ENCODE peak calls at places on chromosomes 1 and 21, in seven cellular contexts. O, E, M, U, T, D and V are unnamed samples.
A peak's percentile ranks its signal among the peaks of the same experiment; 100 is the strongest.

GRCh38 chr1:156114919-156115513 is 505 bp downstream of the LMNA start:
- DNase-seq in E (no peak), O (no peak), D (peak; percentile 70), T (no peak), U (peak; percentile 69), M (no peak), V (no peak)

GRCh38 chr1:174150499-174150898 is 8.8 kb upstream of the RABGAP1L start:
- DNase-seq in D (no peak), O (no peak), M (no peak), U (no peak), E (no peak), T (no peak), V (no peak)

GRCh38 chr21:46598563-46599250 is 6.2 kb downstream of the S100B start:
- DNase-seq in D (peak; percentile 40), E (no peak), O (no peak), U (no peak), T (no peak), M (no peak), V (no peak)

GRCh38 chr1:48728599-48728998 is 48.1 kb downstream of the BEND5 start:
- DNase-seq in T (no peak), U (no peak), D (no peak), O (no peak), E (no peak), M (no peak), V (no peak)

GRCh38 chr1:203146042-203146369 is 18.5 kb downstream of the ADORA1 start:
- DNase-seq in M (no peak), E (no peak), U (no peak), D (no peak), T (no peak), O (no peak), V (no peak)

GRCh38 chr1:150979007-150979722 is 2.9 kb upstream of the ANXA9 start:
- DNase-seq in D (peak; percentile 92), O (peak; percentile 82), U (peak; percentile 95), E (peak; percentile 78), M (peak; percentile 40), T (peak; percentile 61), V (peak; percentile 92)

GRCh38 chr1:25871704-25872494 is 3.6 kb downstream of the PAQR7 start:
- DNase-seq in M (no peak), O (no peak), U (no peak), E (no peak), D (no peak), T (no peak), V (no peak)

GRCh38 chr21:27817902-27818623 is 851.2 kb upstream of the ADAMTS5 start:
- DNase-seq in O (no peak), D (no peak), T (no peak), E (no peak), U (no peak), M (no peak), V (no peak)

GRCh38 chr1:9294910-9295636 is 2.4 kb downstream of the SPSB1 start:
- DNase-seq in O (no peak), E (no peak), D (no peak), T (no peak), M (no peak), U (no peak), V (no peak)

GRCh38 chr1:234743866-234744581 is 134.0 kb upstream of the IRF2BP2 start:
- DNase-seq in T (no peak), M (no peak), O (no peak), E (no peak), D (no peak), U (no peak), V (peak; percentile 78)

GRCh38 chr1:29370067-29370466 is 133.7 kb downstream of the PTPRU start:
- DNase-seq in O (no peak), T (no peak), M (no peak), E (no peak), U (no peak), D (no peak), V (no peak)

GRCh38 chr1:12529640-12530174 is 88.3 kb downstream of the DHRS3 start:
- DNase-seq in M (no peak), T (no peak), O (no peak), D (no peak), U (no peak), E (no peak), V (no peak)

GRCh38 chr21:43961382-43961909 is 50.7 kb upstream of the TRAPPC10 start:
- DNase-seq in T (no peak), E (no peak), M (no peak), U (no peak), D (no peak), O (no peak), V (no peak)

GRCh38 chr1:116821763-116822162 is 67.5 kb downstream of the CD2 start:
- DNase-seq in E (no peak), T (no peak), U (no peak), D (no peak), M (no peak), O (no peak), V (no peak)

GRCh38 chr1:116817582-116818064 is 63.4 kb downstream of the CD2 start:
- DNase-seq in O (peak; percentile 76), M (no peak), E (peak; percentile 75), U (peak; percentile 89), T (peak; percentile 41), D (peak; percentile 58), V (peak; percentile 82)

GRCh38 chr1:116820362-116820761 is 66.1 kb downstream of the CD2 start:
- DNase-seq in T (no peak), E (no peak), D (no peak), M (no peak), O (no peak), U (no peak), V (no peak)

GRCh38 chr1:116814935-116815334 is 60.7 kb downstream of the CD2 start:
- DNase-seq in O (no peak), D (no peak), U (no peak), M (no peak), T (no peak), E (no peak), V (no peak)

DNA sequence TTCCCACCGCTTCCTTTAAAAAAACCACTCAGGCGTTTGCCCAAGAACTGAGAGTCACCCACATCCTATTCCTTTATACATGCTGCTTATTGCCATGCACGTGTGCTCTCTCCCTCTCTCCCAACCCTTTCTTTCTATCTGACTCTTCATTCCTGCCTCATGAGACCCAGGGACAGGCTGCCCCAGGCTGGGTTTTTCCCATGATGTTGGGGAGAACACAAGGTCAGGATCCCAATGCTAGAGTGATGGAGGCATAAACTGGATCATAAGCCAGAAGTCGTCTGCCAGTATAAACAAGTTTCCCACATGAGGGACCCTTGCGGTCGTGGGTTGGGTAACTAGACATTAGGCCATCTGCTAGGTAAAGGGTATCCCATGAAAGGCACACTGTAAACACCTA is 64.9 kb downstream of the CD2 start:
- DNase-seq in M (no peak), T (no peak), U (no peak), D (no peak), E (no peak), O (no peak), V (no peak)
- H3K9ac ChIP-seq in M (no peak overlapping the region), T (no peak overlapping the region), U (no peak overlapping the region), D (no peak overlapping the region), E (no peak overlapping the region), O (no peak overlapping the region), V (no peak overlapping the region)

GRCh38 chr1:15424146-15424667 is 14.0 kb upstream of the CTRC start:
- DNase-seq in D (no peak), T (no peak), O (no peak), E (no peak), U (peak; percentile 80), M (no peak), V (no peak)
- H3K36me3 ChIP-seq in D (peaks cover 4% of the 10 kb centered on the region), T (no peaks in the 10 kb centered on the region), O (no peaks in the 10 kb centered on the region), E (peaks cover 13% of the 10 kb centered on the region), U (peaks cover 39% of the 10 kb centered on the region), M (peaks cover 10% of the 10 kb centered on the region), V (peaks cover 33% of the 10 kb centered on the region)

GRCh38 chr1:201597551-201598230 is 58.8 kb downstream of the NAV1 start:
- DNase-seq in D (no peak), O (no peak), E (no peak), T (no peak), U (no peak), M (no peak), V (no peak)

GRCh38 chr1:201599548-201599947 is 60.6 kb downstream of the NAV1 start:
- DNase-seq in T (no peak), O (no peak), M (no peak), D (no peak), E (no peak), U (no peak), V (no peak)

GRCh38 chr1:201598396-201598795 is 59.5 kb downstream of the NAV1 start:
- DNase-seq in E (no peak), M (no peak), U (no peak), D (no peak), T (no peak), O (no peak), V (no peak)

GRCh38 chr1:201596101-201596868 is 57.4 kb downstream of the NAV1 start:
- DNase-seq in D (no peak), M (no peak), T (no peak), E (no peak), O (no peak), U (no peak), V (no peak)

DNA sequence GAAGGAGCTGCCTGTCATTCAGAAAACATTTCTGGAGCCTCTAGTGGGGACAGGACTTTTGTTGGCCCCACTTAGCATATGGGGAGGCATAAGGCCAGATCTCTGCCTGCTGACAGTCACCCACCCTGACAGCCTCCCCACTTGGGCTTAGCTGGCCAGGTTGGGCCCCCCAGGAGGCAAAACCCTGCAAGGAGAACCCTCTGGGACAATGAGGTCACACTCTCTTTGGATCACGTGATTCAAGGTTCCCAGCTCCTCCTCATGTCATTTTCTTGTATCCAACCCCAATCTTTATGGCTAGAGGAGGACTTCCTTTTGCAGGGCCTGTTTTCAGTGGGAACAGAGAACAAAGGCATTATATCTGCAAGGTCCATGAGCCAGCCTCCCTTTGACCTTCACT is 60.0 kb downstream of the NAV1 start:
- DNase-seq in O (no peak), T (no peak), U (no peak), M (no peak), E (no peak), D (no peak), V (no peak)
- TF ChIP-seq YY1 in O (no peak), T (no peak), U (no peak), M (no peak), E (no peak), D (no peak), V (no peak)

GRCh38 chr1:96559707-96560588 is 161.6 kb upstream of the PTBP2 start:
- DNase-seq in U (no peak), O (no peak), T (no peak), E (no peak), M (no peak), D (no peak), V (peak; percentile 35)

GRCh38 chr1:96562094-96562493 is 159.5 kb upstream of the PTBP2 start:
- DNase-seq in T (no peak), U (no peak), O (no peak), M (no peak), E (no peak), D (no peak), V (no peak)

GRCh38 chr1:96559181-96559580 is 162.4 kb upstream of the PTBP2 start:
- DNase-seq in M (no peak), U (no peak), O (no peak), E (no peak), T (no peak), D (no peak), V (no peak)

GRCh38 chr1:96554364-96554763 is 167.2 kb upstream of the PTBP2 start:
- DNase-seq in D (no peak), O (no peak), E (no peak), U (no peak), M (no peak), T (no peak), V (no peak)

DNA sequence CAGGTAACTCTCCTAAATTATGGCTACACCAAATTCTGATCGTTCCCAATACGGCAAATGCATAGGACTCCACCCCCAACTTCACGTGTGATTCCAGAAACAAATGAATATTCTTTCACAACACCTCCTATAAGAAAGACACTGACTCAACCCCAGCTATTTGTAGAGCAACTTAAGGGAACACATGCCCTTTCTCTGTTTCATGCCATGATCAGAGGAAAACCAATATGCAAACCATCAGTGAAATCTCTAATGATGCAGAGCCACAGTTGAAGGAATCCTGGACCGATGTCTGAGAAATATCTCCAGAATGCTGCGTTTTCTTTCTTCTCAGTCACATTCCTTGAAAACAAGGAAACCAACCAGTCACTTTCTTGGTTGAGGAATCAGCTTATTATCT is 164.2 kb upstream of the PTBP2 start:
- DNase-seq in D (no peak), E (no peak), U (no peak), O (no peak), T (no peak), M (no peak), V (no peak)
- H3K9ac ChIP-seq in D (no peak overlapping the region), E (no peak overlapping the region), U (no peak overlapping the region), O (no peak overlapping the region), T (no peak overlapping the region), M (no peak overlapping the region), V (no peak overlapping the region)